ENCODE peak calls at places on chromosomes 7 and 10, in nine cellular contexts. U is WTC11; L is cardiac septum; Q is effector memory CD4-positive, alpha-beta T cell; G is skeletal muscle cell; B is stimulated activated CD4-positive, alpha-beta T cell treated with anti-CD3 and anti-CD28 coated beads, Interleukin-1b, Interleukin-23, amount 100 ng/mL, for 4 hours; R is activated T-cell treated with anti-CD3 and anti-CD28 coated beads for 1 hour; T is stimulated activated CD8-positive, alpha-beta memory T cell treated with anti-CD3 and anti-CD28 coated beads, Interleukin-4, amount 100 ng/mL, for 1 hour; W is GM12891. Y is an unnamed sample.

GRCh38 chr7:10128748-10129147 is 844.9 kb upstream of the PHF14 start:
- DNase-seq in T (no peak), U (peak), Q (no peak), L (no peak), W (no peak), G (no peak), R (no peak), B (no peak), Y (no peak)

GRCh38 chr7:130912910-130913720 is 179.1 kb upstream of the KLF14 start:
- DNase-seq in L (peak), Q (peak), U (no peak), G (peak), B (peak), T (peak), W (no peak), R (peak), Y (peak)

GRCh38 chr7:29457141-29457561 is 106.5 kb upstream of the PRR15 start:
- DNase-seq in L (no peak), W (no peak), T (no peak), R (no peak), G (no peak), B (no peak), Q (no peak), U (no peak), Y (no peak)

GRCh38 chr7:2774935-2775334 is 69.2 kb downstream of the GNA12 start:
- DNase-seq in G (no peak), R (no peak), B (no peak), U (no peak), Q (no peak), L (no peak), W (no peak), T (no peak), Y (no peak)

GRCh38 chr7:85111761-85112160 is 75.1 kb downstream of the SEMA3D start:
- DNase-seq in G (no peak), Q (no peak), R (no peak), B (no peak), U (no peak), L (no peak), W (no peak), T (no peak), Y (no peak)

GRCh38 chr7:80677629-80678028 is 39.2 kb downstream of the CD36 start:
- DNase-seq in B (no peak), L (no peak), Q (no peak), G (no peak), R (no peak), T (no peak), W (no peak), U (no peak), Y (no peak)

GRCh38 chr10:125052146-125052545 is 108.2 kb downstream of the CTBP2 start:
- DNase-seq in W (no peak), T (no peak), G (no peak), L (no peak), B (no peak), Q (no peak), R (no peak), U (no peak), Y (no peak)

GRCh38 chr7:93632371-93632770 is 57.8 kb upstream of the CALCR start:
- DNase-seq in T (no peak), G (no peak), B (no peak), W (no peak), R (no peak), U (no peak), L (no peak), Q (no peak), Y (no peak)

GRCh38 chr10:63227207-63227895 is 94.2 kb downstream of the NRBF2 start:
- DNase-seq in L (no peak), Q (no peak), G (no peak), T (no peak), U (no peak), W (no peak), B (no peak), R (no peak), Y (no peak)

GRCh38 chr10:1169186-1169885 is 113.2 kb downstream of the WDR37 start:
- DNase-seq in W (no peak), Q (no peak), T (no peak), U (peak), G (no peak), R (no peak), B (no peak), L (peak), Y (no peak)

GRCh38 chr7:46871516-46871915 is 710.4 kb downstream of the TNS3 start:
- DNase-seq in G (no peak), R (no peak), B (no peak), U (no peak), W (no peak), L (no peak), T (no peak), Q (no peak), Y (no peak)

GRCh38 chr10:64261092-64261491 is 739.9 kb downstream of the REEP3 start:
- DNase-seq in R (no peak), U (no peak), B (no peak), Q (no peak), W (no peak), T (no peak), L (no peak), G (no peak), Y (no peak)

GRCh38 chr10:21176934-21177480 is 279.9 kb upstream of the NEBL start:
- DNase-seq in Q (no peak), L (no peak), U (no peak), T (no peak), B (no peak), W (no peak), R (no peak), G (no peak), Y (no peak)

GRCh38 chr7:96833701-96834453 is 124.2 kb upstream of the SEM1 start:
- DNase-seq in G (peak), W (no peak), L (no peak), U (no peak), R (no peak), Q (no peak), T (no peak), B (no peak), Y (no peak)

GRCh38 chr10:86798636-86799035 is 42.2 kb downstream of the BMPR1A start:
- DNase-seq in G (no peak), U (no peak), T (no peak), R (no peak), Q (no peak), W (no peak), B (no peak), L (no peak), Y (no peak)

GRCh38 chr7:95718556-95719410 is 53.6 kb upstream of the DYNC1I1 start:
- DNase-seq in G (no peak), U (no peak), R (no peak), T (no peak), W (no peak), B (no peak), Q (no peak), L (no peak), Y (no peak)

GRCh38 chr10:59214160-59214559 is 37.7 kb downstream of the PHYHIPL start:
- DNase-seq in L (no peak), U (no peak), T (no peak), Q (no peak), B (no peak), G (no peak), W (no peak), R (no peak), Y (no peak)

GRCh38 chr10:78578929-78579328 is 489.8 kb upstream of the ZMIZ1 start:
- DNase-seq in R (no peak), G (no peak), U (no peak), L (no peak), B (peak), T (no peak), Q (no peak), W (peak), Y (peak)

GRCh38 chr10:30559118-30559684 is 70.4 kb downstream of the LYZL2 start:
- DNase-seq in L (no peak), G (no peak), B (no peak), U (no peak), T (no peak), R (no peak), Q (no peak), W (no peak), Y (no peak)

GRCh38 chr7:91653257-91653656 is 227.2 kb downstream of the MTERF1 start:
- DNase-seq in L (no peak), Q (no peak), T (no peak), W (no peak), R (no peak), G (no peak), B (no peak), U (no peak), Y (no peak)

GRCh38 chr7:157627033-157627432 is 290.2 kb downstream of the DNAJB6 start:
- DNase-seq in R (no peak), T (no peak), G (no peak), U (no peak), W (no peak), Q (no peak), B (no peak), L (no peak), Y (no peak)

GRCh38 chr7:105674200-105675030 is 93.1 kb upstream of the EFCAB10 start:
- DNase-seq in W (no peak), U (no peak), G (no peak), T (no peak), B (no peak), R (no peak), L (no peak), Q (no peak), Y (no peak)

GRCh38 chr7:70668606-70669358 is 463.2 kb upstream of the GALNT17 start:
- DNase-seq in B (no peak), G (no peak), R (no peak), L (no peak), T (no peak), U (no peak), Q (no peak), W (no peak), Y (no peak)

GRCh38 chr7:31950101-31950755 is 120.0 kb downstream of the PDE1C start:
- DNase-seq in B (no peak), W (no peak), Q (no peak), T (no peak), U (no peak), L (no peak), G (no peak), R (no peak), Y (no peak)

GRCh38 chr7:138161600-138162081 is 85.4 kb downstream of the AKR1D1 start:
- DNase-seq in G (peak), Q (peak), R (peak), W (peak), U (peak), L (peak), T (peak), B (peak), Y (peak)

GRCh38 chr10:123669901-123670300 is 3.7 kb downstream of the GPR26 start:
- DNase-seq in R (no peak), G (no peak), B (no peak), U (no peak), L (no peak), W (no peak), T (no peak), Q (no peak), Y (no peak)

GRCh38 chr7:114084381-114085312 is 165.8 kb upstream of the PPP1R3A start:
- DNase-seq in Q (no peak), W (no peak), G (no peak), B (no peak), U (peak), R (no peak), T (no peak), L (no peak), Y (no peak)

GRCh38 chr7:136741941-136742340 is 126.5 kb upstream of the CHRM2 start:
- DNase-seq in G (no peak), B (no peak), T (no peak), U (no peak), L (no peak), Q (no peak), W (no peak), R (no peak), Y (no peak)

GRCh38 chr10:74012480-74012879 is 14.6 kb downstream of the VCL start:
- DNase-seq in R (no peak), Q (no peak), T (no peak), B (no peak), W (no peak), U (no peak), L (no peak), G (no peak), Y (no peak)